ENCODE peak calls at places on chromosomes 3 and 15, in six cellular contexts. R, A, Y, N, F and H are unnamed samples.

GRCh38 chr3:152505926-152506325 is 237.2 kb downstream of the MBNL1 start:
- DNase-seq in N (no peak), F (no peak), R (no peak), A (no peak), Y (no peak), H (no peak)

GRCh38 chr15:78944202-78944625 is 632 bp downstream of the CTSH start:
- DNase-seq in A (no peak), R (no peak), Y (no peak), N (no peak), F (no peak), H (no peak)

GRCh38 chr15:76032046-76032445 is 19.8 kb upstream of the NRG4 start:
- DNase-seq in Y (no peak), A (no peak), R (no peak), F (no peak), N (no peak), H (no peak)

GRCh38 chr3:126083138-126083445 is 832 bp downstream of the SLC41A3 start:
- DNase-seq in Y (no peak), A (no peak), F (no peak), N (no peak), R (no peak), H (no peak)

GRCh38 chr3:73029321-73029796 is 32.1 kb upstream of the EBLN2 start:
- DNase-seq in A (no peak), Y (no peak), N (no peak), R (no peak), F (no peak), H (no peak)

GRCh38 chr3:45332901-45333407 is 55.4 kb upstream of the LARS2 start:
- DNase-seq in N (no peak), A (no peak), F (peak; percentile 16), R (no peak), Y (no peak), H (no peak)

GRCh38 chr3:125043599-125044151 is 12.1 kb downstream of the HEG1 start:
- DNase-seq in F (no peak), Y (no peak), A (no peak), N (no peak), R (peak; percentile 74), H (peak; percentile 61)

GRCh38 chr3:159045279-159045678 is 243.4 kb downstream of the MFSD1 start:
- DNase-seq in R (no peak), Y (no peak), N (no peak), F (no peak), A (no peak), H (no peak)

GRCh38 chr15:77031376-77032050 is 36.6 kb downstream of the PSTPIP1 start:
- DNase-seq in F (no peak), A (peak; percentile 38), N (peak; percentile 38), Y (no peak), R (no peak), H (peak; percentile 68)

GRCh38 chr3:127787556-127787955 is 34.8 kb downstream of the MGLL start:
- DNase-seq in Y (no peak), A (no peak), N (no peak), F (no peak), R (no peak), H (no peak)

GRCh38 chr3:171679011-171679492 is 131.2 kb downstream of the PLD1 start:
- DNase-seq in Y (no peak), A (no peak), F (no peak), R (no peak), N (no peak), H (no peak)

GRCh38 chr3:154191520-154191919 is 70.3 kb downstream of the ARHGEF26 start:
- DNase-seq in F (no peak), R (no peak), Y (no peak), A (no peak), N (no peak), H (no peak)